ENCODE peak calls at places on chromosomes 5 and 9, in six cellular contexts. C is activated naive CD4-positive, alpha-beta T cell; P is lower leg skin; D is adipocyte; S is esophagus squamous epithelium; O is MCF 10A. B is an unnamed sample.

GRCh38 chr9:85244856-85245255 is 496.9 kb downstream of the AGTPBP1 start:
- DNase-seq in C (no peak), P (no peak), D (no peak), S (no peak), O (no peak), B (no peak)

GRCh38 chr5:7464182-7464581 is 68.2 kb downstream of the ADCY2 start:
- DNase-seq in C (no peak), P (no peak), D (no peak), S (no peak), O (peak), B (peak)

GRCh38 chr9:89872913-89873707 is 268.3 kb downstream of the GADD45G start:
- DNase-seq in C (no peak), P (no peak), D (no peak), S (no peak), O (no peak), B (no peak)

GRCh38 chr5:171433352-171433698 is 13.9 kb downstream of the FGF18 start:
- DNase-seq in C (no peak), P (no peak), D (no peak), S (no peak), O (no peak), B (no peak)

GRCh38 chr5:399296-400281 is 43.4 kb upstream of the EXOC3 start:
- DNase-seq in C (no peak), P (peak), D (peak), S (peak), O (no peak), B (no peak)

GRCh38 chr9:3916420-3916819 is 383.4 kb downstream of the GLIS3 start:
- DNase-seq in C (no peak), P (no peak), D (peak), S (no peak), O (no peak), B (no peak)

GRCh38 chr5:1925111-1926070 is 42.7 kb upstream of the IRX4 start:
- DNase-seq in C (no peak), P (no peak), D (no peak), S (no peak), O (no peak), B (no peak)

GRCh38 chr5:181189363-181189961 is 15.5 kb downstream of the TRIM7 start:
- DNase-seq in C (no peak), P (no peak), D (peak), S (no peak), O (peak), B (peak)

GRCh38 chr9:99426443-99426842 is 204.4 kb downstream of the SEC61B start:
- DNase-seq in C (no peak), P (no peak), D (no peak), S (no peak), O (no peak), B (no peak)

GRCh38 chr9:101582593-101582992 is 12.2 kb downstream of the PPP3R2 start:
- DNase-seq in C (no peak), P (no peak), D (peak), S (no peak), O (peak), B (peak)

GRCh38 chr9:134217431-134218210 is 53.3 kb upstream of the RNU6ATAC start:
- DNase-seq in C (no peak), P (no peak), D (no peak), S (no peak), O (no peak), B (peak)